ENCODE peak calls at places on chromosomes 6 and 20, in nine cellular contexts. One of them, this sample, is unnamed.

GRCh38 chr6:84791233-84791632 is 26.8 kb upstream of the TBX18 start:
- DNase-seq in NCI-H2029: no peak
- DNase-seq in NCI-H2171 treated with DMSO at 0.1 percent for 48 hours: no peak
- DNase-seq in CD4-positive, alpha-beta T cell: no peak
- DNase-seq in frontal cortex: no peak
- DNase-seq in omental fat pad: no peak
- DNase-seq in NB4: peak
- DNase-seq in fibroblast of lung: no peak
- DNase-seq in pancreas: no peak
- DNase-seq in this sample: no peak

GRCh38 chr6:135876048-135876447 is 24.5 kb downstream of the PDE7B start:
- DNase-seq in NCI-H2029: no peak
- DNase-seq in NCI-H2171 treated with DMSO at 0.1 percent for 48 hours: no peak
- DNase-seq in CD4-positive, alpha-beta T cell: no peak
- DNase-seq in frontal cortex: no peak
- DNase-seq in omental fat pad: no peak
- DNase-seq in NB4: no peak
- DNase-seq in fibroblast of lung: no peak
- DNase-seq in pancreas: no peak
- DNase-seq in this sample: no peak

GRCh38 chr20:46699651-46700359 is 9.6 kb upstream of the SLC2A10 start:
- DNase-seq in NCI-H2029: no peak
- DNase-seq in NCI-H2171 treated with DMSO at 0.1 percent for 48 hours: no peak
- DNase-seq in CD4-positive, alpha-beta T cell: no peak
- DNase-seq in frontal cortex: no peak
- DNase-seq in omental fat pad: no peak
- DNase-seq in NB4: peak
- DNase-seq in fibroblast of lung: no peak
- DNase-seq in pancreas: no peak
- DNase-seq in this sample: no peak

GRCh38 chr20:25394276-25394675 is 3.6 kb upstream of the ABHD12 start:
- DNase-seq in NCI-H2029: no peak
- DNase-seq in NCI-H2171 treated with DMSO at 0.1 percent for 48 hours: no peak
- DNase-seq in CD4-positive, alpha-beta T cell: no peak
- DNase-seq in frontal cortex: no peak
- DNase-seq in omental fat pad: no peak
- DNase-seq in NB4: no peak
- DNase-seq in fibroblast of lung: no peak
- DNase-seq in pancreas: no peak
- DNase-seq in this sample: no peak

GRCh38 chr6:45387236-45387635 is 9.5 kb upstream of the SUPT3H start:
- DNase-seq in NCI-H2029: no peak
- DNase-seq in NCI-H2171 treated with DMSO at 0.1 percent for 48 hours: no peak
- DNase-seq in CD4-positive, alpha-beta T cell: no peak
- DNase-seq in frontal cortex: no peak
- DNase-seq in omental fat pad: no peak
- DNase-seq in NB4: no peak
- DNase-seq in fibroblast of lung: peak
- DNase-seq in pancreas: no peak
- DNase-seq in this sample: no peak

GRCh38 chr6:68975064-68975463 is 340.0 kb downstream of the ADGRB3 start:
- DNase-seq in NCI-H2029: peak
- DNase-seq in NCI-H2171 treated with DMSO at 0.1 percent for 48 hours: peak
- DNase-seq in CD4-positive, alpha-beta T cell: no peak
- DNase-seq in frontal cortex: peak
- DNase-seq in omental fat pad: no peak
- DNase-seq in NB4: no peak
- DNase-seq in fibroblast of lung: peak
- DNase-seq in pancreas: no peak
- DNase-seq in this sample: peak

GRCh38 chr6:20906938-20907337 is 372.7 kb downstream of the CDKAL1 start:
- DNase-seq in NCI-H2029: no peak
- DNase-seq in NCI-H2171 treated with DMSO at 0.1 percent for 48 hours: no peak
- DNase-seq in CD4-positive, alpha-beta T cell: no peak
- DNase-seq in frontal cortex: no peak
- DNase-seq in omental fat pad: no peak
- DNase-seq in NB4: peak
- DNase-seq in fibroblast of lung: peak
- DNase-seq in pancreas: no peak
- DNase-seq in this sample: no peak

GRCh38 chr6:57135885-57136284 is 36.2 kb upstream of the BAG2 start:
- DNase-seq in NCI-H2029: no peak
- DNase-seq in NCI-H2171 treated with DMSO at 0.1 percent for 48 hours: no peak
- DNase-seq in CD4-positive, alpha-beta T cell: no peak
- DNase-seq in frontal cortex: no peak
- DNase-seq in omental fat pad: no peak
- DNase-seq in NB4: no peak
- DNase-seq in fibroblast of lung: peak
- DNase-seq in pancreas: no peak
- DNase-seq in this sample: no peak

GRCh38 chr6:26286168-26286854 is 78.7 kb upstream of the BTN3A2 start:
- DNase-seq in NCI-H2029: peak
- DNase-seq in NCI-H2171 treated with DMSO at 0.1 percent for 48 hours: peak
- DNase-seq in CD4-positive, alpha-beta T cell: peak
- DNase-seq in frontal cortex: no peak
- DNase-seq in omental fat pad: peak
- DNase-seq in NB4: peak
- DNase-seq in fibroblast of lung: peak
- DNase-seq in pancreas: peak
- DNase-seq in this sample: peak

GRCh38 chr20:63094767-63095499 is 88.2 kb upstream of the BHLHE23 start:
- DNase-seq in NCI-H2029: no peak
- DNase-seq in NCI-H2171 treated with DMSO at 0.1 percent for 48 hours: no peak
- DNase-seq in CD4-positive, alpha-beta T cell: no peak
- DNase-seq in frontal cortex: no peak
- DNase-seq in omental fat pad: no peak
- DNase-seq in NB4: no peak
- DNase-seq in fibroblast of lung: no peak
- DNase-seq in pancreas: peak
- DNase-seq in this sample: no peak

GRCh38 chr6:56475736-56476457 is 166.8 kb downstream of the DST start:
- DNase-seq in NCI-H2029: no peak
- DNase-seq in NCI-H2171 treated with DMSO at 0.1 percent for 48 hours: no peak
- DNase-seq in CD4-positive, alpha-beta T cell: no peak
- DNase-seq in frontal cortex: no peak
- DNase-seq in omental fat pad: no peak
- DNase-seq in NB4: no peak
- DNase-seq in fibroblast of lung: peak
- DNase-seq in pancreas: peak
- DNase-seq in this sample: peak

GRCh38 chr6:36911946-36912555 is 26.3 kb downstream of the C6orf89 start:
- DNase-seq in NCI-H2029: no peak
- DNase-seq in NCI-H2171 treated with DMSO at 0.1 percent for 48 hours: no peak
- DNase-seq in CD4-positive, alpha-beta T cell: peak
- DNase-seq in frontal cortex: no peak
- DNase-seq in omental fat pad: no peak
- DNase-seq in NB4: peak
- DNase-seq in fibroblast of lung: no peak
- DNase-seq in pancreas: no peak
- DNase-seq in this sample: no peak

GRCh38 chr20:51536116-51537069 is 6.1 kb downstream of the NFATC2 start:
- DNase-seq in NCI-H2029: peak
- DNase-seq in NCI-H2171 treated with DMSO at 0.1 percent for 48 hours: no peak
- DNase-seq in CD4-positive, alpha-beta T cell: no peak
- DNase-seq in frontal cortex: no peak
- DNase-seq in omental fat pad: no peak
- DNase-seq in NB4: no peak
- DNase-seq in fibroblast of lung: no peak
- DNase-seq in pancreas: no peak
- DNase-seq in this sample: no peak

GRCh38 chr20:50494428-50494827 is 15.8 kb upstream of the PTPN1 start:
- DNase-seq in NCI-H2029: no peak
- DNase-seq in NCI-H2171 treated with DMSO at 0.1 percent for 48 hours: no peak
- DNase-seq in CD4-positive, alpha-beta T cell: no peak
- DNase-seq in frontal cortex: no peak
- DNase-seq in omental fat pad: no peak
- DNase-seq in NB4: no peak
- DNase-seq in fibroblast of lung: no peak
- DNase-seq in pancreas: no peak
- DNase-seq in this sample: no peak

GRCh38 chr20:4053071-4053470 is 37.7 kb upstream of the RNF24 start:
- DNase-seq in NCI-H2029: no peak
- DNase-seq in NCI-H2171 treated with DMSO at 0.1 percent for 48 hours: no peak
- DNase-seq in CD4-positive, alpha-beta T cell: no peak
- DNase-seq in frontal cortex: no peak
- DNase-seq in omental fat pad: no peak
- DNase-seq in NB4: no peak
- DNase-seq in fibroblast of lung: no peak
- DNase-seq in pancreas: no peak
- DNase-seq in this sample: no peak

GRCh38 chr6:27541212-27541931 is 68.5 kb upstream of the ZNF184 start:
- DNase-seq in NCI-H2029: no peak
- DNase-seq in NCI-H2171 treated with DMSO at 0.1 percent for 48 hours: no peak
- DNase-seq in CD4-positive, alpha-beta T cell: no peak
- DNase-seq in frontal cortex: no peak
- DNase-seq in omental fat pad: no peak
- DNase-seq in NB4: peak
- DNase-seq in fibroblast of lung: peak
- DNase-seq in pancreas: no peak
- DNase-seq in this sample: no peak

GRCh38 chr20:17641993-17642392 is 40.0 kb downstream of the RRBP1 start:
- DNase-seq in NCI-H2029: no peak
- DNase-seq in NCI-H2171 treated with DMSO at 0.1 percent for 48 hours: no peak
- DNase-seq in CD4-positive, alpha-beta T cell: no peak
- DNase-seq in frontal cortex: no peak
- DNase-seq in omental fat pad: no peak
- DNase-seq in NB4: no peak
- DNase-seq in fibroblast of lung: no peak
- DNase-seq in pancreas: peak
- DNase-seq in this sample: no peak

GRCh38 chr20:47061549-47061948 is 166.9 kb downstream of the EYA2 start:
- DNase-seq in NCI-H2029: no peak
- DNase-seq in NCI-H2171 treated with DMSO at 0.1 percent for 48 hours: peak
- DNase-seq in CD4-positive, alpha-beta T cell: no peak
- DNase-seq in frontal cortex: no peak
- DNase-seq in omental fat pad: no peak
- DNase-seq in NB4: no peak
- DNase-seq in fibroblast of lung: no peak
- DNase-seq in pancreas: no peak
- DNase-seq in this sample: no peak

GRCh38 chr6:151958332-151958731 is 150.8 kb downstream of the ESR1 start:
- DNase-seq in NCI-H2029: no peak
- DNase-seq in NCI-H2171 treated with DMSO at 0.1 percent for 48 hours: no peak
- DNase-seq in CD4-positive, alpha-beta T cell: no peak
- DNase-seq in frontal cortex: no peak
- DNase-seq in omental fat pad: no peak
- DNase-seq in NB4: peak
- DNase-seq in fibroblast of lung: peak
- DNase-seq in pancreas: no peak
- DNase-seq in this sample: no peak

GRCh38 chr6:151372164-151372563 is 19.2 kb downstream of the ZBTB2 start:
- DNase-seq in NCI-H2029: no peak
- DNase-seq in NCI-H2171 treated with DMSO at 0.1 percent for 48 hours: no peak
- DNase-seq in CD4-positive, alpha-beta T cell: no peak
- DNase-seq in frontal cortex: no peak
- DNase-seq in omental fat pad: no peak
- DNase-seq in NB4: no peak
- DNase-seq in fibroblast of lung: no peak
- DNase-seq in pancreas: no peak
- DNase-seq in this sample: no peak

GRCh38 chr6:125510405-125510804 is 208.6 kb upstream of the HDDC2 start:
- DNase-seq in NCI-H2029: no peak
- DNase-seq in NCI-H2171 treated with DMSO at 0.1 percent for 48 hours: no peak
- DNase-seq in CD4-positive, alpha-beta T cell: no peak
- DNase-seq in frontal cortex: no peak
- DNase-seq in omental fat pad: no peak
- DNase-seq in NB4: no peak
- DNase-seq in fibroblast of lung: no peak
- DNase-seq in pancreas: no peak
- DNase-seq in this sample: no peak

GRCh38 chr6:128135325-128135724 is 234.5 kb upstream of the THEMIS start:
- DNase-seq in NCI-H2029: no peak
- DNase-seq in NCI-H2171 treated with DMSO at 0.1 percent for 48 hours: no peak
- DNase-seq in CD4-positive, alpha-beta T cell: no peak
- DNase-seq in frontal cortex: no peak
- DNase-seq in omental fat pad: no peak
- DNase-seq in NB4: no peak
- DNase-seq in fibroblast of lung: no peak
- DNase-seq in pancreas: no peak
- DNase-seq in this sample: no peak